ENCODE peak calls at places on chromosomes 5 and 9, in nine cellular contexts. U is T-helper 9 cell; R is mucosa of descending colon; X is renal cortical epithelial cell; V is hepatocyte; W is WERI-Rb-1; H is stimulated activated CD4-positive, alpha-beta T cell treated with anti-CD3 and anti-CD28 coated beads, Interleukin-2, amount 100 ng/mL, for 48 hours; A is fibroblast of the aortic adventitia; T is activated naive CD4-positive, alpha-beta T cell. B is an unnamed sample.

GRCh38 chr9:116450378-116451139 is 236.5 kb upstream of the TRIM32 start:
- DNase-seq in A (peak), V (peak), X (peak), U (no peak), H (no peak), R (no peak), W (no peak), T (no peak), B (peak)

GRCh38 chr9:108565651-108566378 is 290.0 kb downstream of the ACTL7B start:
- DNase-seq in A (peak), T (no peak), W (peak), V (peak), H (peak), U (no peak), X (peak), R (peak), B (peak)

GRCh38 chr5:42583322-42583721 is 160.1 kb downstream of the GHR start:
- DNase-seq in R (peak), T (no peak), V (peak), A (peak), W (peak), X (peak), U (peak), H (peak), B (peak)

GRCh38 chr5:139014726-139015125 is 139.6 kb upstream of the LRRTM2 start:
- DNase-seq in A (peak), X (peak), T (no peak), W (no peak), H (no peak), U (no peak), R (no peak), V (no peak), B (no peak)

GRCh38 chr5:142821733-142822487 is 51.7 kb downstream of the ARHGAP26 start:
- DNase-seq in T (no peak), W (no peak), U (no peak), V (peak), A (peak), R (peak), H (no peak), X (peak), B (no peak)

GRCh38 chr9:97705354-97705950 is 8.3 kb upstream of the XPA start:
- DNase-seq in W (no peak), U (no peak), T (no peak), X (peak), V (no peak), H (no peak), R (no peak), A (peak), B (no peak)

GRCh38 chr5:122385786-122386185 is 73.7 kb downstream of the SNCAIP start:
- DNase-seq in U (no peak), A (peak), T (no peak), V (no peak), W (no peak), R (no peak), X (no peak), H (no peak), B (no peak)

GRCh38 chr9:114212841-114213240 is 57.5 kb downstream of the COL27A1 start:
- DNase-seq in T (no peak), X (peak), H (no peak), A (no peak), R (no peak), U (no peak), V (no peak), W (no peak), B (no peak)

GRCh38 chr9:24096756-24097155 is 270.7 kb upstream of the ELAVL2 start:
- DNase-seq in A (no peak), X (no peak), V (no peak), R (no peak), W (no peak), H (no peak), U (no peak), T (no peak), B (no peak)

GRCh38 chr5:2334686-2335085 is 416.8 kb downstream of the IRX2 start:
- DNase-seq in U (no peak), X (no peak), A (no peak), W (no peak), V (peak), H (no peak), T (no peak), R (no peak), B (no peak)

GRCh38 chr9:20319641-20320337 is 302.5 kb downstream of the MLLT3 start:
- DNase-seq in A (peak), V (peak), X (peak), W (no peak), H (no peak), R (no peak), T (no peak), U (no peak), B (no peak)

GRCh38 chr5:147240266-147240985 is 5.6 kb downstream of the STK32A start:
- DNase-seq in R (no peak), W (no peak), V (no peak), A (no peak), X (no peak), H (no peak), U (no peak), T (no peak), B (no peak)

GRCh38 chr9:93306579-93307091 is 122.7 kb downstream of the WNK2 start:
- DNase-seq in U (no peak), W (no peak), X (no peak), H (no peak), V (no peak), T (no peak), A (no peak), R (no peak), B (no peak)

B was measured in stimulated activated naive B cell treated with anti-CD40 and anti-IgM and Interleukin-4, amounts not matched to agents 10 μg/mL and 1 μg/mL and 100 μg/mL, for 72 hours.